ENCODE peak calls at places on chromosomes 6 and 20, in five cellular contexts. C is HT-29, B is NCI-H1417 treated with DMSO at 0.1 percent for 48 hours, J is EL, Z is cardiac muscle cell. O is an unnamed sample.
A peak's percentile ranks its signal among the peaks of the same experiment; 100 is the strongest.

GRCh38 chr6:22499815-22500214 is 69.6 kb upstream of the HDGFL1 start:
- DNase-seq in C (no peak), B (no peak), J (no peak), Z (no peak), O (no peak)

GRCh38 chr20:48656661-48657211 is 171.1 kb downstream of the PREX1 start:
- DNase-seq in C (peak; percentile 88), B (no peak), J (no peak), Z (no peak), O (no peak)

GRCh38 chr20:7841967-7842301 is 98.3 kb downstream of the HAO1 start:
- DNase-seq in C (no peak), B (no peak), J (peak; percentile 73), Z (peak; percentile 94), O (no peak)

GRCh38 chr6:166466178-166467122 is 83.7 kb upstream of the MPC1 start:
- DNase-seq in C (no peak), B (no peak), J (peak; percentile 91), Z (peak; percentile 81), O (no peak)

GRCh38 chr6:44035621-44036020 is 91.6 kb downstream of the MRPL14 start:
- DNase-seq in C (no peak), B (no peak), J (peak; percentile 36), Z (peak; percentile 42), O (peak; percentile 18)

GRCh38 chr20:63378626-63379025 is 17.5 kb upstream of the CHRNA4 start:
- DNase-seq in C (no peak), B (no peak), J (no peak), Z (no peak), O (no peak)

GRCh38 chr20:58169441-58169840 is 59.0 kb downstream of the ANKRD60 start:
- DNase-seq in C (no peak), B (no peak), J (peak; percentile 69), Z (no peak), O (no peak)

GRCh38 chr6:3506195-3506594 is 49.3 kb upstream of the SLC22A23 start:
- DNase-seq in C (no peak), B (no peak), J (no peak), Z (no peak), O (no peak)

GRCh38 chr20:14384820-14385740 is 47.7 kb upstream of the FLRT3 start:
- DNase-seq in C (no peak), B (no peak), J (no peak), Z (no peak), O (no peak)

GRCh38 chr6:128841518-128841917 is 41.4 kb upstream of the LAMA2 start:
- DNase-seq in C (no peak), B (no peak), J (no peak), Z (no peak), O (no peak)

GRCh38 chr6:116111552-116112528 is 11.2 kb downstream of the NT5DC1 start:
- DNase-seq in C (peak; percentile 57), B (no peak), J (peak; percentile 37), Z (peak; percentile 65), O (no peak)

GRCh38 chr6:37965964-37966676 is 146.6 kb downstream of the ZFAND3 start:
- DNase-seq in C (no peak), B (no peak), J (peak; percentile 15), Z (no peak), O (no peak)

GRCh38 chr20:62356948-62357667 is 10.0 kb downstream of the LAMA5 start:
- DNase-seq in C (peak; percentile 84), B (no peak), J (peak; percentile 77), Z (peak; percentile 63), O (no peak)

GRCh38 chr20:32902456-32903420 is 44.0 kb downstream of the EFCAB8 start:
- DNase-seq in C (peak; percentile 74), B (no peak), J (peak; percentile 51), Z (peak; percentile 63), O (no peak)

GRCh38 chr20:43746344-43747137 is 19.7 kb upstream of the GTSF1L start:
- DNase-seq in C (no peak), B (no peak), J (no peak), Z (peak; percentile 56), O (no peak)

GRCh38 chr6:78010130-78010529 is 357.3 kb downstream of the MEI4 start:
- DNase-seq in C (no peak), B (no peak), J (no peak), Z (no peak), O (no peak)

GRCh38 chr20:6533321-6533720 is 234.2 kb upstream of the BMP2 start:
- DNase-seq in C (peak; percentile 41), B (no peak), J (peak; percentile 1), Z (peak; percentile 52), O (no peak)

GRCh38 chr6:163860194-163861081 is 445.9 kb downstream of the QKI start:
- DNase-seq in C (no peak), B (no peak), J (peak; percentile 81), Z (peak; percentile 66), O (no peak)

GRCh38 chr6:94045473-94045872 is 626.1 kb upstream of the EPHA7 start:
- DNase-seq in C (no peak), B (no peak), J (no peak), Z (no peak), O (no peak)

GRCh38 chr6:132907915-132908314 is 93.5 kb downstream of the RPS12 start:
- DNase-seq in C (no peak), B (no peak), J (peak; percentile 80), Z (peak; percentile 38), O (no peak)

GRCh38 chr6:37524025-37524647 is 24.4 kb upstream of the CCDC167 start:
- DNase-seq in C (no peak), B (no peak), J (peak; percentile 81), Z (no peak), O (no peak)